ENCODE peak calls at places on chromosomes 13 and 19, in six cellular contexts. R is COLO829; X is NCI-H446 treated with DMSO at 0.1 percent for 48 hours; N is NCI-H226; D is SHP77; A is stimulated activated CD4-positive, alpha-beta T cell treated with anti-CD3 and anti-CD28 coated beads, Interleukin-4, amount 100 ng/mL, for 48 hours. I is an unnamed sample.

GRCh38 chr19:29884466-29884865 is 57.6 kb upstream of the URI1 start:
- DNase-seq in R (no peak), X (no peak), A (no peak), N (no peak), D (no peak), I (no peak)

GRCh38 chr19:2556221-2557092 is 80.5 kb downstream of the GADD45B start:
- DNase-seq in X (no peak), N (no peak), R (no peak), A (no peak), D (no peak), I (no peak)

GRCh38 chr19:10543059-10543419 is 665 bp upstream of the ATG4D start:
- DNase-seq in X (no peak), A (no peak), D (no peak), N (no peak), R (no peak), I (no peak)

GRCh38 chr13:37175996-37176395 is 70.5 kb upstream of the CSNK1A1L start:
- DNase-seq in A (no peak), N (peak; percentile 51), D (no peak), X (no peak), R (no peak), I (peak; percentile 81)

GRCh38 chr19:3984908-3985642 is at the start of gene EEF2:
- DNase-seq in D (peak; percentile 70), R (peak; percentile 95), X (peak; percentile 83), N (peak; percentile 61), A (peak; percentile 88), I (peak; percentile 72)

GRCh38 chr13:65479692-65480091 is 1750.4 kb downstream of the PCDH9 start:
- DNase-seq in D (no peak), A (no peak), R (no peak), X (no peak), N (no peak), I (no peak)

GRCh38 chr13:59690857-59691500 is 472.7 kb downstream of the DIAPH3 start:
- DNase-seq in A (no peak), N (no peak), X (no peak), R (no peak), D (no peak), I (no peak)

GRCh38 chr19:53102186-53102585 is 1.0 kb downstream of the ZNF160 start:
- DNase-seq in D (no peak), R (no peak), A (no peak), X (no peak), N (no peak), I (no peak)

GRCh38 chr19:39362682-39363657 is 20.7 kb downstream of the SAMD4B start:
- DNase-seq in D (no peak), N (peak; percentile 63), X (no peak), A (no peak), R (no peak), I (no peak)

GRCh38 chr19:51692065-51692915 is 840 bp upstream of the SPACA6 start:
- DNase-seq in X (no peak), D (no peak), N (no peak), R (no peak), A (no peak), I (no peak)

GRCh38 chr13:101512650-101513049 is 60.2 kb downstream of the ITGBL1 start:
- DNase-seq in D (no peak), N (peak; percentile 67), X (no peak), A (no peak), R (no peak), I (no peak)

GRCh38 chr19:53091413-53091812 is 11.8 kb downstream of the ZNF160 start:
- DNase-seq in A (no peak), N (no peak), R (no peak), X (no peak), D (no peak), I (no peak)

GRCh38 chr19:38228005-38228377 is 4.0 kb upstream of the DPF1 start:
- DNase-seq in X (no peak), N (no peak), A (no peak), D (no peak), R (no peak), I (no peak)

GRCh38 chr13:41723136-41723535 is 237.8 kb downstream of the VWA8 start:
- DNase-seq in A (no peak), D (no peak), X (no peak), N (no peak), R (no peak), I (no peak)

GRCh38 chr19:31232871-31233270 is 116.4 kb downstream of the TSHZ3 start:
- DNase-seq in R (no peak), N (no peak), X (no peak), A (no peak), D (no peak), I (no peak)

GRCh38 chr13:100235311-100235901 is 146.5 kb downstream of the PCCA start:
- DNase-seq in N (peak; percentile 16), D (peak; percentile 78), X (peak; percentile 36), R (peak; percentile 40), A (no peak), I (peak; percentile 82)

I was measured in AML-193.